ENCODE peak calls at places on chromosomes 7 and 10, in six cellular contexts. One of them, this sample, is unnamed.

GRCh38 chr10:98478430-98479222 is 31.9 kb upstream of the HPS1 start:
- DNase-seq in breast epithelium: no peak
- DNase-seq in tibial artery: no peak
- DNase-seq in sigmoid colon: no peak
- DNase-seq in uterus: no peak
- DNase-seq in cardiac muscle cell: no peak
- DNase-seq in this sample: no peak

GRCh38 chr10:51699475-51700227 is at the start of gene CSTF2T:
- DNase-seq in breast epithelium: peak; percentile 82
- DNase-seq in tibial artery: peak; percentile 83
- DNase-seq in sigmoid colon: peak; percentile 95
- DNase-seq in uterus: peak; percentile 91
- DNase-seq in cardiac muscle cell: peak; percentile 93
- DNase-seq in this sample: peak; percentile 93

GRCh38 chr7:3272691-3273141 is 28.3 kb upstream of the SDK1 start:
- DNase-seq in breast epithelium: no peak
- DNase-seq in tibial artery: no peak
- DNase-seq in sigmoid colon: no peak
- DNase-seq in uterus: no peak
- DNase-seq in cardiac muscle cell: no peak
- DNase-seq in this sample: no peak

GRCh38 chr7:68980011-68980410 is 618.3 kb upstream of the AUTS2 start:
- DNase-seq in breast epithelium: no peak
- DNase-seq in tibial artery: no peak
- DNase-seq in sigmoid colon: no peak
- DNase-seq in uterus: no peak
- DNase-seq in cardiac muscle cell: no peak
- DNase-seq in this sample: no peak

GRCh38 chr10:93064874-93065660 is 4.5 kb downstream of the CYP26C1 start:
- DNase-seq in breast epithelium: no peak
- DNase-seq in tibial artery: no peak
- DNase-seq in sigmoid colon: no peak
- DNase-seq in uterus: no peak
- DNase-seq in cardiac muscle cell: no peak
- DNase-seq in this sample: peak; percentile 5

GRCh38 chr10:24462889-24463552 is 254.1 kb downstream of the KIAA1217 start:
- DNase-seq in breast epithelium: no peak
- DNase-seq in tibial artery: no peak
- DNase-seq in sigmoid colon: no peak
- DNase-seq in uterus: no peak
- DNase-seq in cardiac muscle cell: no peak
- DNase-seq in this sample: no peak

GRCh38 chr10:125769175-125769574 is 6.4 kb downstream of the MMP21 start:
- DNase-seq in breast epithelium: no peak
- DNase-seq in tibial artery: no peak
- DNase-seq in sigmoid colon: no peak
- DNase-seq in uterus: no peak
- DNase-seq in cardiac muscle cell: no peak
- DNase-seq in this sample: no peak

GRCh38 chr7:148535227-148535626 is 55.3 kb upstream of the C7orf33 start:
- DNase-seq in breast epithelium: no peak
- DNase-seq in tibial artery: no peak
- DNase-seq in sigmoid colon: peak; percentile 66
- DNase-seq in uterus: no peak
- DNase-seq in cardiac muscle cell: peak; percentile 29
- DNase-seq in this sample: no peak

GRCh38 chr10:70114902-70115301 is 17.7 kb downstream of the AIFM2 start:
- DNase-seq in breast epithelium: no peak
- DNase-seq in tibial artery: no peak
- DNase-seq in sigmoid colon: no peak
- DNase-seq in uterus: no peak
- DNase-seq in cardiac muscle cell: no peak
- DNase-seq in this sample: no peak

GRCh38 chr10:132613566-132614348 is 76.2 kb downstream of the INPP5A start:
- DNase-seq in breast epithelium: no peak
- DNase-seq in tibial artery: no peak
- DNase-seq in sigmoid colon: peak; percentile 60
- DNase-seq in uterus: peak; percentile 13
- DNase-seq in cardiac muscle cell: no peak
- DNase-seq in this sample: no peak

GRCh38 chr10:123681285-123681684 is 15.1 kb downstream of the GPR26 start:
- DNase-seq in breast epithelium: no peak
- DNase-seq in tibial artery: no peak
- DNase-seq in sigmoid colon: no peak
- DNase-seq in uterus: no peak
- DNase-seq in cardiac muscle cell: no peak
- DNase-seq in this sample: no peak

GRCh38 chr7:40859965-40860543 is 725.2 kb downstream of the SUGCT start:
- DNase-seq in breast epithelium: no peak
- DNase-seq in tibial artery: no peak
- DNase-seq in sigmoid colon: no peak
- DNase-seq in uterus: no peak
- DNase-seq in cardiac muscle cell: no peak
- DNase-seq in this sample: peak; percentile 60

GRCh38 chr10:3806603-3807002 is 21.6 kb upstream of the KLF6 start:
- DNase-seq in breast epithelium: no peak
- DNase-seq in tibial artery: no peak
- DNase-seq in sigmoid colon: no peak
- DNase-seq in uterus: no peak
- DNase-seq in cardiac muscle cell: no peak
- DNase-seq in this sample: no peak

GRCh38 chr10:88792656-88793055 is 9.9 kb upstream of the LIPM start:
- DNase-seq in breast epithelium: no peak
- DNase-seq in tibial artery: peak; percentile 36
- DNase-seq in sigmoid colon: no peak
- DNase-seq in uterus: no peak
- DNase-seq in cardiac muscle cell: no peak
- DNase-seq in this sample: no peak

GRCh38 chr10:57849726-57850357 is 417.9 kb downstream of the IPMK start:
- DNase-seq in breast epithelium: no peak
- DNase-seq in tibial artery: no peak
- DNase-seq in sigmoid colon: no peak
- DNase-seq in uterus: no peak
- DNase-seq in cardiac muscle cell: no peak
- DNase-seq in this sample: no peak

GRCh38 chr7:149496642-149497391 is 792 bp downstream of the ZNF746 start:
- DNase-seq in breast epithelium: no peak
- DNase-seq in tibial artery: peak; percentile 41
- DNase-seq in sigmoid colon: peak; percentile 80
- DNase-seq in uterus: peak; percentile 57
- DNase-seq in cardiac muscle cell: peak; percentile 47
- DNase-seq in this sample: no peak

GRCh38 chr10:61987951-61988379 is 86.5 kb downstream of the ARID5B start:
- DNase-seq in breast epithelium: no peak
- DNase-seq in tibial artery: no peak
- DNase-seq in sigmoid colon: no peak
- DNase-seq in uterus: no peak
- DNase-seq in cardiac muscle cell: no peak
- DNase-seq in this sample: no peak

GRCh38 chr7:157539521-157539920 is 202.7 kb downstream of the DNAJB6 start:
- DNase-seq in breast epithelium: no peak
- DNase-seq in tibial artery: no peak
- DNase-seq in sigmoid colon: peak; percentile 39
- DNase-seq in uterus: no peak
- DNase-seq in cardiac muscle cell: no peak
- DNase-seq in this sample: no peak

GRCh38 chr7:157158400-157158799 is 19.7 kb downstream of the UBE3C start:
- DNase-seq in breast epithelium: no peak
- DNase-seq in tibial artery: no peak
- DNase-seq in sigmoid colon: no peak
- DNase-seq in uterus: no peak
- DNase-seq in cardiac muscle cell: no peak
- DNase-seq in this sample: no peak

GRCh38 chr7:151403764-151404163 is 6.1 kb downstream of the WDR86 start:
- DNase-seq in breast epithelium: no peak
- DNase-seq in tibial artery: no peak
- DNase-seq in sigmoid colon: no peak
- DNase-seq in uterus: no peak
- DNase-seq in cardiac muscle cell: no peak
- DNase-seq in this sample: no peak

GRCh38 chr10:43808136-43808535 is 159.5 kb upstream of the ZNF32 start:
- DNase-seq in breast epithelium: no peak
- DNase-seq in tibial artery: no peak
- DNase-seq in sigmoid colon: no peak
- DNase-seq in uterus: no peak
- DNase-seq in cardiac muscle cell: no peak
- DNase-seq in this sample: no peak

GRCh38 chr7:130912910-130913720 is 179.1 kb upstream of the KLF14 start:
- DNase-seq in breast epithelium: peak; percentile 70
- DNase-seq in tibial artery: peak; percentile 79
- DNase-seq in sigmoid colon: peak; percentile 86
- DNase-seq in uterus: peak; percentile 67
- DNase-seq in cardiac muscle cell: no peak
- DNase-seq in this sample: peak; percentile 89

GRCh38 chr7:51350195-51350896 is 33.7 kb upstream of the COBL start:
- DNase-seq in breast epithelium: peak; percentile 64
- DNase-seq in tibial artery: no peak
- DNase-seq in sigmoid colon: no peak
- DNase-seq in uterus: no peak
- DNase-seq in cardiac muscle cell: peak; percentile 21
- DNase-seq in this sample: no peak

GRCh38 chr10:14382531-14382930 is 51.8 kb upstream of the FRMD4A start:
- DNase-seq in breast epithelium: no peak
- DNase-seq in tibial artery: no peak
- DNase-seq in sigmoid colon: no peak
- DNase-seq in uterus: no peak
- DNase-seq in cardiac muscle cell: no peak
- DNase-seq in this sample: no peak

GRCh38 chr7:150340024-150340749 is 1.2 kb downstream of the RARRES2 start:
- DNase-seq in breast epithelium: no peak
- DNase-seq in tibial artery: no peak
- DNase-seq in sigmoid colon: peak; percentile 79
- DNase-seq in uterus: peak; percentile 50
- DNase-seq in cardiac muscle cell: peak; percentile 59
- DNase-seq in this sample: no peak

GRCh38 chr7:40887099-40887498 is 752.3 kb downstream of the SUGCT start:
- DNase-seq in breast epithelium: no peak
- DNase-seq in tibial artery: no peak
- DNase-seq in sigmoid colon: no peak
- DNase-seq in uterus: no peak
- DNase-seq in cardiac muscle cell: no peak
- DNase-seq in this sample: no peak

GRCh38 chr10:25682203-25682950 is 251.7 kb upstream of the MYO3A start:
- DNase-seq in breast epithelium: no peak
- DNase-seq in tibial artery: no peak
- DNase-seq in sigmoid colon: no peak
- DNase-seq in uterus: no peak
- DNase-seq in cardiac muscle cell: peak; percentile 66
- DNase-seq in this sample: no peak

DNA sequence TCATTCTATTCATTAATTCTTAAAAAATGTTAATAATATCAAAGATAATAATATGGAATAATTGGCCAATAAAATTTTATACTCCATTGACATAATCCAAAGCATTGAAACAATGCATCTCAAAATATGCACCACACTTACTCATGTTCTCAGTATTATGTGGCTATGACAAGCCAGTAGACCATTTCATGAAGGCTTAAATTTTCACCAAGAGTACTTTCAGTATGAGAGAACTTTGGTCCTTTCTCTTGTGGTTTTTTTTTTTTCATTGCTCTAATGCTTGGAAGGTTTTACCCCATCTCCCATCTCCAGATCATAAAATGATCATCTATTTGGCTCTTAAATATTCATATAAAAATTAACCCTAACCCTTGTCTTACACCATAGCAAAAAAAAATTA is 45.5 kb upstream of the TMEM140 start:
- DNase-seq in breast epithelium: no peak
- DNase-seq in tibial artery: no peak
- DNase-seq in sigmoid colon: no peak
- DNase-seq in uterus: no peak
- DNase-seq in cardiac muscle cell: no peak
- DNase-seq in this sample: no peak
- H3K4me3 ChIP-seq in breast epithelium: no peak overlapping the region
- H3K4me3 ChIP-seq in tibial artery: no peak overlapping the region
- H3K4me3 ChIP-seq in sigmoid colon: no peak overlapping the region
- H3K4me3 ChIP-seq in uterus: no peak overlapping the region
- H3K4me3 ChIP-seq in cardiac muscle cell: no peak overlapping the region
- H3K4me3 ChIP-seq in this sample: no peak overlapping the region

DNA sequence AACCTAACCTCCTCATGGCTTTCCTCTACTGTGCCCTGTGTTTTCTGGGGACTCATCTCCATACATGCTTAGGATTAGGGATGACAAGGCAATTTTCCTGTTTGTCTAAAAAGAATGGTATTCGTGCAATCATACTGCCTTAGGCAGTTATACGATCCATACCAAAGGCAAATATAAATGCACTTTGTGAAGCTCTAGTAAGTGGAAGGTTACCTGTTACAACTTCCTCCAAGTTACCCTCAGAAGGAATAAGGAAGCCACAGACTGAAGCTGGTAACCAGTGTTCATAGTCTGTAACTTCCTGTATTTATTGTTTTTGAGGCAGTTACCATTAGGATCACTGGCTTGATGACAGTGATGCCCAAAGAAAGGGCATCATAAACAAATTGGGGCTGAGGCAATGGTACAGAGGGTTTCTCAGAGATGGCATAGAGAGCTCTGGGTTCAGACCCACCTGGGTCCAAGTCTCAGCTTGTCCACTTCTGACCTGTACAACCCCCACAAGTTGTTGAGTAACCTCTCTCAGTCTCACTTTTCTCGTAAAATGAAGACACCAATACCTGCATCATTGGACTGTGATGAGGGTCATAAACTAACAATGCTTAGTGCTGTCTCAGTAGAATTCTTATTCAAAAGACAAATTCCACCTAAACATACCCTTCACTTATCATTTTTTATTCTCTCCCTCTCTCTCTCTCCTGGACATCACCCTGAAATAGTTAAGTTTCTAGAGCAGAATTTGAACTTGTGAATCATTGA is 138.2 kb downstream of the ELMO1 start:
- DNase-seq in breast epithelium: no peak
- DNase-seq in tibial artery: no peak
- DNase-seq in sigmoid colon: no peak
- DNase-seq in uterus: no peak
- DNase-seq in cardiac muscle cell: no peak
- DNase-seq in this sample: no peak
- H3K36me3 ChIP-seq in breast epithelium: no peaks in the 10 kb centered on the region
- H3K36me3 ChIP-seq in tibial artery: no peaks in the 10 kb centered on the region
- H3K36me3 ChIP-seq in sigmoid colon: no peaks in the 10 kb centered on the region
- H3K36me3 ChIP-seq in uterus: no peaks in the 10 kb centered on the region
- H3K36me3 ChIP-seq in cardiac muscle cell: no peaks in the 10 kb centered on the region
- H3K36me3 ChIP-seq in this sample: no peaks in the 10 kb centered on the region

GRCh38 chr7:124718032-124718766 is 47.4 kb downstream of the GPR37 start:
- DNase-seq in breast epithelium: no peak
- DNase-seq in tibial artery: no peak
- DNase-seq in sigmoid colon: no peak
- DNase-seq in uterus: no peak
- DNase-seq in cardiac muscle cell: no peak
- DNase-seq in this sample: no peak
- H3K4me1 ChIP-seq in breast epithelium: no peaks in the 10 kb centered on the region
- H3K4me1 ChIP-seq in tibial artery: peaks cover 3% of the 10 kb centered on the region
- H3K4me1 ChIP-seq in sigmoid colon: no peaks in the 10 kb centered on the region
- H3K4me1 ChIP-seq in uterus: no peaks in the 10 kb centered on the region
- H3K4me1 ChIP-seq in cardiac muscle cell: no peaks in the 10 kb centered on the region
- H3K4me1 ChIP-seq in this sample: no peaks in the 10 kb centered on the region

DNA sequence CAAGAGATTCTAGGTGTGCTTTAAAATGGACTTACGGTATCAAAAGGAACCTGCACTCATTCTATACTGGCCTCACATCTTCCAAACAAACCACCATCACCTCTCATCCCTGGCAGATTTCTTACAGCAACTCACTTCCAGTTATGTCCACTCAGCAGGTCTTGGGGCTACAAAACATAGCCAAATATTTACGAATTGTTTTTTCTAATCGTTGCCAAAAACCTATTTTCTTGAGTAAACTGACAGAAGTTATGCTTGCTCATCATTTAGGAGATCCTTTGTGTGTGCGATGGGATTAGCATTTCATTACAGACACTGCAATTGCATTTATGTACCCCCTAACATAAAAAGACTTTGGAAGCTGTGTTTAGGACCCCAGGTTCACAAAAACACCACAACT is 2.7 kb downstream of the KCNMA1 start:
- DNase-seq in breast epithelium: no peak
- DNase-seq in tibial artery: no peak
- DNase-seq in sigmoid colon: no peak
- DNase-seq in uterus: no peak
- DNase-seq in cardiac muscle cell: no peak
- DNase-seq in this sample: no peak
- H3K4me3 ChIP-seq in breast epithelium: peak overlapping the region; percentile 76
- H3K4me3 ChIP-seq in tibial artery: peak overlapping the region; percentile 88
- H3K4me3 ChIP-seq in sigmoid colon: peak overlapping the region; percentile 72
- H3K4me3 ChIP-seq in uterus: peak overlapping the region; percentile 62
- H3K4me3 ChIP-seq in cardiac muscle cell: no peak overlapping the region
- H3K4me3 ChIP-seq in this sample: no peak overlapping the region

This sample was measured in right atrium auricular region.